ENCODE peak calls at places on chromosome 9, in nine cellular contexts. P, I, Q, O, C, T, J, Z and A are unnamed samples.

GRCh38 chr9:69835412-69836080 is 14.9 kb downstream of the CFAP95 start:
- DNase-seq in P (no peak), I (no peak), Q (no peak), O (no peak), C (no peak), T (no peak), J (no peak), Z (no peak), A (no peak)

GRCh38 chr9:81371824-81372223 is 317.5 kb downstream of the TLE1 start:
- DNase-seq in P (no peak), I (no peak), Q (no peak), O (no peak), C (no peak), T (no peak), J (no peak), Z (no peak), A (no peak)

GRCh38 chr9:137146527-137146918 is 7.6 kb downstream of the GRIN1 start:
- DNase-seq in P (peak; percentile 39), I (no peak), Q (no peak), O (no peak), C (no peak), T (no peak), J (no peak), Z (no peak), A (no peak)

GRCh38 chr9:106075991-106076390 is 381.6 kb downstream of the TMEM38B start:
- DNase-seq in P (no peak), I (no peak), Q (no peak), O (no peak), C (no peak), T (peak; percentile 4), J (no peak), Z (no peak), A (no peak)

GRCh38 chr9:4831944-4832343 is 39.2 kb downstream of the RCL1 start:
- DNase-seq in P (no peak), I (no peak), Q (no peak), O (no peak), C (no peak), T (no peak), J (no peak), Z (no peak), A (no peak)

GRCh38 chr9:107020040-107020530 is 157.1 kb downstream of the ZNF462 start:
- DNase-seq in P (peak; percentile 79), I (no peak), Q (no peak), O (no peak), C (no peak), T (peak; percentile 96), J (no peak), Z (no peak), A (peak; percentile 96)

GRCh38 chr9:116144555-116144954 is 9.0 kb upstream of the PAPPA start:
- DNase-seq in P (no peak), I (no peak), Q (no peak), O (no peak), C (no peak), T (peak; percentile 42), J (no peak), Z (no peak), A (no peak)

GRCh38 chr9:3502560-3503398 is 23.0 kb downstream of the RFX3 start:
- DNase-seq in P (no peak), I (no peak), Q (no peak), O (no peak), C (no peak), T (peak; percentile 61), J (no peak), Z (no peak), A (no peak)

GRCh38 chr9:125255781-125256391 is 5.7 kb upstream of the GAPVD1 start:
- DNase-seq in P (peak; percentile 24), I (no peak), Q (no peak), O (peak; percentile 69), C (no peak), T (no peak), J (no peak), Z (no peak), A (peak; percentile 28)

GRCh38 chr9:4755026-4755609 is 14.1 kb upstream of the AK3 start:
- DNase-seq in P (no peak), I (no peak), Q (no peak), O (no peak), C (no peak), T (no peak), J (no peak), Z (no peak), A (no peak)

GRCh38 chr9:134442087-134442470 is 115.8 kb downstream of the RXRA start:
- DNase-seq in P (no peak), I (no peak), Q (peak; percentile 72), O (no peak), C (no peak), T (no peak), J (no peak), Z (no peak), A (no peak)

GRCh38 chr9:130240410-130241197 is 25.0 kb upstream of the HMCN2 start:
- DNase-seq in P (peak; percentile 77), I (peak; percentile 59), Q (no peak), O (peak; percentile 65), C (no peak), T (peak; percentile 71), J (peak; percentile 84), Z (no peak), A (peak; percentile 75)

GRCh38 chr9:98295824-98296223 is 40.4 kb upstream of the TBC1D2 start:
- DNase-seq in P (no peak), I (no peak), Q (no peak), O (no peak), C (no peak), T (no peak), J (no peak), Z (no peak), A (no peak)

GRCh38 chr9:114174876-114175771 is 19.8 kb downstream of the COL27A1 start:
- DNase-seq in P (no peak), I (no peak), Q (peak; percentile 78), O (peak; percentile 47), C (peak; percentile 76), T (peak; percentile 88), J (peak; percentile 85), Z (no peak), A (no peak)
- H3K4me1 ChIP-seq in P (peaks cover 16% of the 10 kb centered on the region), I (no peaks in the 10 kb centered on the region), Q (peaks cover 53% of the 10 kb centered on the region), O (peaks cover 28% of the 10 kb centered on the region), C (peaks cover 58% of the 10 kb centered on the region), T (peaks cover 38% of the 10 kb centered on the region), J (peaks cover 14% of the 10 kb centered on the region), Z (peaks cover 11% of the 10 kb centered on the region), A (peaks cover 12% of the 10 kb centered on the region)

GRCh38 chr9:120929392-120929791 is 2.8 kb upstream of the TRAF1 start:
- DNase-seq in P (no peak), I (no peak), Q (no peak), O (no peak), C (no peak), T (no peak), J (no peak), Z (no peak), A (no peak)
- H3K4me1 ChIP-seq in P (peaks cover 4% of the 10 kb centered on the region), I (peaks cover 86% of the 10 kb centered on the region), Q (peaks cover 18% of the 10 kb centered on the region), O (peaks cover 5% of the 10 kb centered on the region), C (peaks cover 5% of the 10 kb centered on the region), T (peaks cover 27% of the 10 kb centered on the region), J (peaks cover 32% of the 10 kb centered on the region), Z (peaks cover 22% of the 10 kb centered on the region), A (peaks cover 7% of the 10 kb centered on the region)

GRCh38 chr9:112061152-112061740 is 113.9 kb downstream of the SUSD1 start:
- DNase-seq in P (no peak), I (peak; percentile 48), Q (peak; percentile 58), O (no peak), C (peak; percentile 82), T (peak; percentile 99), J (peak; percentile 89), Z (no peak), A (no peak)
- H3K4me1 ChIP-seq in P (no peaks in the 10 kb centered on the region), I (peaks cover 18% of the 10 kb centered on the region), Q (peaks cover 20% of the 10 kb centered on the region), O (peaks cover 20% of the 10 kb centered on the region), C (peaks cover 35% of the 10 kb centered on the region), T (peaks cover 26% of the 10 kb centered on the region), J (peaks cover 4% of the 10 kb centered on the region), Z (no peaks in the 10 kb centered on the region), A (peaks cover 7% of the 10 kb centered on the region)

DNA sequence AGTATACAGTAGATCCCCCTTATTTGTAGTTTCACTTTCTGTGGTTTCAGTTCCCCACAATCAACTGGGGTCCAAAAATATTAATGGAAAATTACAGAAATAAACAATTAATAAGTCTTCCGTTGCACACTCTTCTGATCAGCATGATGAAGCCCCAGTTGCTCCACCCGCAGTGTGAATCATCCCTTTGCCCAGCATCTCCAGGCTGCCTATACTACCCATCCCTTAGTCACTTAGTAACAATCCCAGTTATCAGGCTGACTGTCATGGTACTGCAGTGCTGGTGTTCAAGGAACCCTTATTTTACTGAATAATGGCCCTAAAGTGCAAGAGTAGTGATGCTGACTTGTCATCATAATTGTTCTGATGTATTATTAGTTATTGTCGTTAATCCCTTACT is 28.9 kb downstream of the SHC3 start:
- DNase-seq in P (no peak), I (no peak), Q (no peak), O (no peak), C (no peak), T (peak; percentile 82), J (no peak), Z (no peak), A (no peak)
- H3K4me1 ChIP-seq in P (no peaks in the 10 kb centered on the region), I (no peaks in the 10 kb centered on the region), Q (no peaks in the 10 kb centered on the region), O (no peaks in the 10 kb centered on the region), C (no peaks in the 10 kb centered on the region), T (peaks cover 11% of the 10 kb centered on the region), J (no peaks in the 10 kb centered on the region), Z (no peaks in the 10 kb centered on the region), A (no peaks in the 10 kb centered on the region)